ENCODE peak calls at places on chromosomes 3 and 15, in ten cellular contexts. Y is cardiac muscle cell, A is body of pancreas, R is foreskin fibroblast, M is AG09309, F is IMR-90, I is adrenal gland, P is endodermal cell, E is AG04449, V is colonic mucosa. N is an unnamed sample.

GRCh38 chr3:170606675-170607074 is 20.8 kb upstream of the SLC7A14 start:
- DNase-seq in R (no peak), I (no peak), P (no peak), M (no peak), V (no peak), E (no peak), F (peak), Y (no peak), A (no peak), N (no peak)

GRCh38 chr15:90160781-90161727 is 40.1 kb upstream of the SEMA4B start:
- DNase-seq in Y (no peak), R (no peak), I (no peak), E (no peak), A (peak), M (no peak), P (peak), F (no peak), V (peak), N (no peak)

GRCh38 chr15:66953523-66954229 is 111.7 kb upstream of the SMAD3 start:
- DNase-seq in A (no peak), M (no peak), E (no peak), V (no peak), F (no peak), Y (no peak), P (no peak), R (no peak), I (no peak), N (no peak)

GRCh38 chr15:65688462-65688861 is 66.7 kb downstream of the SLC24A1 start:
- DNase-seq in E (no peak), R (no peak), A (no peak), M (no peak), Y (no peak), F (no peak), V (no peak), I (no peak), P (no peak), N (no peak)

GRCh38 chr3:23928525-23928924 is 11.6 kb downstream of the RPL15 start:
- DNase-seq in E (no peak), P (no peak), Y (no peak), F (no peak), M (no peak), I (no peak), R (no peak), A (no peak), V (no peak), N (no peak)

GRCh38 chr3:105791919-105792786 is 76.7 kb downstream of the CBLB start:
- DNase-seq in F (peak), V (peak), I (peak), A (peak), E (peak), R (peak), Y (peak), M (peak), P (no peak), N (peak)

GRCh38 chr15:88126695-88127476 is 129.7 kb downstream of the NTRK3 start:
- DNase-seq in M (no peak), A (no peak), R (no peak), V (no peak), I (no peak), Y (no peak), E (no peak), P (no peak), F (no peak), N (no peak)

GRCh38 chr3:64625381-64625780 is 62.4 kb downstream of the ADAMTS9 start:
- DNase-seq in F (no peak), A (no peak), V (no peak), Y (no peak), P (no peak), M (no peak), E (no peak), I (no peak), R (no peak), N (peak)

GRCh38 chr15:52309154-52309548 is 13.5 kb upstream of the MYO5C start:
- DNase-seq in I (no peak), A (peak), R (peak), E (no peak), Y (no peak), M (no peak), F (no peak), V (no peak), P (no peak), N (no peak)

DNA sequence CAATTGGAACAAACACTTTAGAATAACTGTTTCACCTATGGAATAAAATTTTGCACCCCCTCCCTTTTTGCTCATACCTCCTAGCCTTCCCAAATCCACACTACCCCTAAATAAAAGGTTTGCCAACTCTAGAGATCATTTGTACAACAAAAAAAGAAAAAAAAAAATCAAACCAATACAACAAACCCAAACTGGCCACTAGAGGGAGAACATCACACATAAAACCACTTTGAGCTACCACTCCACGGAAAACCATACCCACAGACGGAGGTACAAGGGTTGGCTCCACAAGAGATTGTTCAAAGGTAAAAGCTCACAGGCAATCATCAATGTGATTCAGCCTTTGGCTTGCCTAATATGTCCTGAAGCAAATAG is 47.6 kb downstream of the SETMAR start:
- DNase-seq in R (peak), Y (peak), A (peak), V (peak), I (peak), M (peak), P (no peak), E (peak), F (peak), N (peak)
- H3K4me3 ChIP-seq in R (no peak), Y (no peak), A (no peak), V (no peak), I (no peak), M (no peak), P (no peak), E (no peak), F (no peak), N (no peak)

GRCh38 chr15:32659340-32659831 is 17.9 kb downstream of the SCG5 start:
- DNase-seq in M (peak), I (no peak), Y (no peak), F (peak), E (peak), A (peak), V (no peak), R (peak), P (no peak), N (no peak)
- TF ChIP-seq CTCF in M (peak), I (no peak), Y (no peak), F (no peak), E (no peak), A (no peak), V (no peak), R (no peak), P (no peak), N (peak)

GRCh38 chr3:188219147-188219546 is 65.2 kb downstream of the LPP start:
- DNase-seq in V (no peak), P (no peak), M (no peak), R (no peak), F (no peak), A (no peak), Y (no peak), I (peak), E (no peak), N (no peak)

GRCh38 chr3:188220097-188220788 is 66.3 kb downstream of the LPP start:
- DNase-seq in M (no peak), P (no peak), I (peak), F (peak), Y (no peak), E (no peak), A (no peak), R (peak), V (no peak), N (no peak)

GRCh38 chr3:188223936-188224335 is 70.0 kb downstream of the LPP start:
- DNase-seq in I (peak), P (no peak), R (no peak), V (no peak), F (no peak), A (no peak), M (no peak), Y (no peak), E (no peak), N (no peak)

GRCh38 chr3:188218571-188218970 is 64.6 kb downstream of the LPP start:
- DNase-seq in I (no peak), V (no peak), F (no peak), R (no peak), A (no peak), P (no peak), E (no peak), Y (no peak), M (no peak), N (no peak)

DNA sequence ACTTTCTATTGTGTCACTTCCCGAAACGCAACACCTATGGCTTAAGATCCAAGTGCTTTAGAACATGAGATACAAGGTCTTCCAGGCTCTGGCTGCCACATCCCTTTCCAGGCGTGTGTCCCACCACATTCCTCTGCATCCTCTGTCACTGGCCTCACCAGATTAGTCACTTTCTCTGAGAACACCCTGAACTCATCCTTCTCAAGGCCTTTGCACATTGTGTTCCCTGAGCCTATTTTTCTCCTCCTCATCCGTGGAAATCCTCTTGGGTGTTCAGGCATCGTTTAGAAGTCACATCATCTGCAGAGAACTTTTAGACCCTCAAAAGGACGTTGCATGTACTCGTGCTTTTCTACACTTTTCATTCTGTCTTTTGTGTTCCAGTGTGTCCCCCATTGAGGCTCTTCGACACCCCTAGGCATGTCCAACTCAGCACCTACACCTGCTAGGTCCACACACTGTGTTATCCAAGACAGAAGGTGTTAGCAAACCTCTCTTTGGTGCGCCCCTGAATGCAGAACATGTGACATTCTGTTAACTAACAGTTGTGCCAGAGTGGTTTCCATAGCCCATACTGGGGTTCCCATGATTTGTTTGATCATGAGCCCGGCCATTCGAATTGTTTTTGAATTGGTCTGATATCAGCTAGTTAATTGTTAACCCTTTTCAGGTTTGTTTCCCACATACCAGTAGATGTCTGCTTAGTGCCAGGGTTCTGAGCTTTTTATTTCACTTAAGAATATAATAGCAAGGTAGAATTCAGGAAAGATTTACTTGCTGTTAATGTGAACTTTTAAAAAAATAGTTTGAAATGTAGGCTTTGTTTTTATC is 67.2 kb downstream of the LPP start:
- DNase-seq in F (peak), M (no peak), P (no peak), V (no peak), E (no peak), A (no peak), I (peak), Y (no peak), R (peak), N (no peak)
- H3K4me3 ChIP-seq in F (no peak), M (no peak), P (peak), V (no peak), E (no peak), A (no peak), I (no peak), Y (no peak), R (no peak), N (no peak)

DNA sequence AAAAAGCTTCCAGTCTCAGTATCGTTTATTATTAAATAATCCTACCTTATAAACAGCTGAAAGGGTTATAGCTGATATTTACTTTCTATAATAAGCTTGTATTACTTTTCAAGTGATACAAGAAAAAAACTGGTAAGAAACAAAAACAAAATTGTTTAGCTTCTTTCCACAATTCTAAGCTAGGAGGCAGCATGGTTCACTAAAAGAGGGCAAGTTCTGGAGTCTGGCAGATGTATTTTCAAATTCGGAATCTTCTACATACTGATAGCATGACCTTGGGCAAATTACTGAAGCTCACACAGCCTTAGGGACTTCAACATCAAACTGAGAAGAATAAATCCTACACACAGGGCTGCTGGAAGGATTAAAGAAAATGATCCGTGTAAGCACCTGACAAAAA is 15.4 kb downstream of the C15orf62 start:
- DNase-seq in Y (no peak), E (no peak), P (no peak), F (no peak), M (no peak), A (no peak), I (no peak), R (no peak), V (no peak), N (no peak)
- TF ChIP-seq CTCF in Y (no peak), E (no peak), P (peak), F (peak), M (peak), A (no peak), I (peak), R (no peak), V (no peak), N (no peak)

GRCh38 chr3:118931996-118932395 is 102.7 kb downstream of the IGSF11 start:
- DNase-seq in I (no peak), R (no peak), V (no peak), A (no peak), P (no peak), F (no peak), Y (no peak), M (no peak), E (no peak), N (no peak)
- H3K4me3 ChIP-seq in I (no peak), R (no peak), V (no peak), A (no peak), P (no peak), F (no peak), Y (no peak), M (no peak), E (no peak), N (no peak)

GRCh38 chr3:11045536-11045935 is 53.0 kb downstream of the SLC6A1 start:
- DNase-seq in R (no peak), F (no peak), E (no peak), M (no peak), V (no peak), Y (no peak), P (peak), A (no peak), I (no peak), N (no peak)
- TF ChIP-seq CTCF in R (no peak), F (no peak), E (no peak), M (no peak), V (no peak), Y (no peak), P (peak), A (no peak), I (no peak), N (no peak)

DNA sequence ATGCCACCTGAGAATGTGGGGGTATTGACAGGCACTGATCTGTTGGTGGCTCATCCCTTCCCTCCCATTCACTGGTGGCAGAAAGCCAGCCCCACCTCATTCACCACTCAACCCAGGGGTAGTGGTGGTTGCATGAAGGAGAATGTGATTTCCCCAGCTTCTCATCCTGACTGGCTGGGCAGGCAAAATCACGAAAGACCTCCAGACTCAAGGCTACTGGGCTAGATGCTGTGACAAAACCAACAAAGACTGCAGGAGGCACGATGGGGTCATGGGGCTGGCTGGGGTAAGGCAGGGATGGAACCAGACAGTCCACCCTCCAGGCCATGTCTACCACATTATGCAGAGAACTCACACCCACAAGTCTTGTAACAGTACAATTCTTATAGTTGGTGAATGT is 33.9 kb downstream of the FSTL1 start:
- DNase-seq in R (no peak), V (no peak), I (peak), E (no peak), F (no peak), P (no peak), A (peak), Y (no peak), M (no peak), N (no peak)
- H3K4me3 ChIP-seq in R (no peak), V (no peak), I (no peak), E (no peak), F (no peak), P (no peak), A (no peak), Y (no peak), M (no peak), N (no peak)

GRCh38 chr15:77565516-77565915 is 67.2 kb downstream of the LINGO1 start:
- DNase-seq in R (no peak), M (no peak), F (no peak), A (no peak), V (no peak), Y (no peak), I (no peak), P (no peak), E (no peak), N (no peak)
- TF ChIP-seq CTCF in R (no peak), M (no peak), F (no peak), A (no peak), V (no peak), Y (no peak), I (no peak), P (no peak), E (no peak), N (no peak)